ENCODE peak calls at places on chromosomes 4 and X, in four cellular contexts. H is NCI-H1694 treated with DMSO at 0.1 percent for 48 hours, I is amygdala, W is transverse colon. M is an unnamed sample.

GRCh38 chr4:122819708-122820449 is 6.8 kb upstream of the FGF2 start:
- DNase-seq in W (no peak), I (no peak), H (no peak), M (no peak)

GRCh38 chr4:110543577-110543976 is 67.6 kb downstream of the ENPEP start:
- DNase-seq in H (no peak), W (no peak), I (no peak), M (no peak)

GRCh38 chr4:177108708-177109107 is 201.0 kb upstream of the NEIL3 start:
- DNase-seq in W (no peak), I (no peak), H (no peak), M (no peak)

GRCh38 chr4:140168474-140168873 is 14.5 kb upstream of the MAML3 start:
- DNase-seq in I (no peak), W (no peak), H (no peak), M (no peak)

GRCh38 chrX:48703642-48704481 is 7.3 kb downstream of the SUV39H1 start:
- DNase-seq in H (no peak), I (peak; percentile 5), W (no peak), M (no peak)

GRCh38 chr4:76238701-76239100 is 12.8 kb upstream of the FAM47E start:
- DNase-seq in H (no peak), I (no peak), W (no peak), M (no peak)

GRCh38 chr4:54941994-54942552 is 183.3 kb downstream of the KDR start:
- DNase-seq in I (no peak), H (no peak), W (no peak), M (no peak)

GRCh38 chr4:159142254-159142653 is 39.4 kb downstream of the RAPGEF2 start:
- DNase-seq in H (peak; percentile 70), I (no peak), W (no peak), M (no peak)

GRCh38 chr4:184805462-184806245 is 20.1 kb downstream of the ACSL1 start:
- DNase-seq in I (peak; percentile 68), W (peak; percentile 44), H (peak; percentile 44), M (no peak)

GRCh38 chr4:119652978-119653377 is 24.4 kb upstream of the PDE5A start:
- DNase-seq in W (no peak), I (no peak), H (no peak), M (no peak)

GRCh38 chr4:139176299-139177048 is 544 bp downstream of the ELF2 start:
- DNase-seq in H (peak; percentile 43), W (peak; percentile 84), I (peak; percentile 71), M (no peak)

GRCh38 chr4:82798168-82799005 is at the start of gene SCD5:
- DNase-seq in H (peak; percentile 55), W (peak; percentile 64), I (peak; percentile 85), M (peak; percentile 84)

GRCh38 chr4:110119347-110119746 is 79.1 kb downstream of the ELOVL6 start:
- DNase-seq in I (no peak), W (peak; percentile 52), H (no peak), M (no peak)

GRCh38 chr4:152590179-152591031 is 54.5 kb upstream of the FBXW7 start:
- DNase-seq in W (no peak), I (no peak), H (peak; percentile 96), M (no peak)

GRCh38 chr4:127048371-127049085 is 584.2 kb upstream of the INTU start:
- DNase-seq in H (no peak), I (no peak), W (no peak), M (no peak)

M was measured in D721Med.